ENCODE peak calls at places on chromosomes 11 and 22, in seven cellular contexts. V is mucosa of gallbladder, X is T-helper 9 cell, K is HEK293T, C is NCI-H345, E is dorsolateral prefrontal cortex, L is NCI-H187. I is an unnamed sample.

GRCh38 chr11:47464479-47464878 is 15.5 kb upstream of the RAPSN start:
- DNase-seq in K (no peak), L (peak), X (no peak), V (no peak), C (peak), E (no peak), I (no peak)

GRCh38 chr11:76455931-76456330 is 11.1 kb downstream of the EMSY start:
- DNase-seq in V (no peak), X (no peak), K (no peak), C (no peak), E (no peak), L (no peak), I (no peak)

GRCh38 chr11:122069946-122070345 is 46.1 kb downstream of the BLID start:
- DNase-seq in C (peak), L (peak), X (no peak), K (no peak), E (peak), V (peak), I (no peak)

GRCh38 chr11:68841718-68842426 is at the start of gene CPT1A:
- DNase-seq in E (no peak), C (peak), L (no peak), V (peak), X (peak), K (peak), I (peak)

GRCh38 chr11:70112017-70112434 is 33.9 kb downstream of the ANO1 start:
- DNase-seq in K (no peak), L (no peak), X (no peak), V (no peak), C (no peak), E (no peak), I (no peak)

GRCh38 chr11:85988780-85989179 is 80.1 kb downstream of the PICALM start:
- DNase-seq in E (no peak), K (no peak), C (no peak), X (no peak), V (no peak), L (no peak), I (no peak)

GRCh38 chr22:30875481-30876215 is 92.9 kb downstream of the MORC2 start:
- DNase-seq in L (no peak), C (no peak), V (no peak), E (no peak), X (no peak), K (no peak), I (no peak)

GRCh38 chr11:43830928-43831440 is 49.6 kb upstream of the ALKBH3 start:
- DNase-seq in L (no peak), E (no peak), V (no peak), C (peak), K (no peak), X (no peak), I (peak)

GRCh38 chr11:3014314-3014938 is 22.3 kb upstream of the NAP1L4 start:
- DNase-seq in E (no peak), V (no peak), K (no peak), L (no peak), C (no peak), X (peak), I (no peak)

GRCh38 chr11:78749243-78749730 is 174.6 kb upstream of the NARS2 start:
- DNase-seq in X (no peak), E (no peak), C (no peak), V (no peak), L (no peak), K (no peak), I (no peak)

GRCh38 chr11:125498521-125498920 is 2.5 kb upstream of the FEZ1 start:
- DNase-seq in E (no peak), L (no peak), X (no peak), V (no peak), K (no peak), C (no peak), I (no peak)

GRCh38 chr11:73221996-73222395 is 3.9 kb downstream of the P2RY2 start:
- DNase-seq in E (no peak), C (no peak), K (no peak), L (no peak), V (no peak), X (no peak), I (no peak)

GRCh38 chr22:46846832-46847355 is 84.4 kb downstream of the TBC1D22A start:
- DNase-seq in K (no peak), L (no peak), E (no peak), C (no peak), X (no peak), V (no peak), I (no peak)

GRCh38 chr11:12288212-12288933 is 89.0 kb upstream of the PARVA start:
- DNase-seq in V (peak), X (peak), E (peak), L (peak), K (peak), C (peak), I (peak)

GRCh38 chr22:49618689-49618953 is 209.1 kb downstream of the BRD1 start:
- DNase-seq in V (no peak), X (no peak), L (no peak), K (no peak), C (no peak), E (no peak), I (no peak)

GRCh38 chr11:35163707-35164496 is 24.9 kb downstream of the CD44 start:
- DNase-seq in E (no peak), K (no peak), X (no peak), V (no peak), C (no peak), L (no peak), I (peak)

GRCh38 chr11:132342408-132342807 is 972.0 kb downstream of the NTM start:
- DNase-seq in V (no peak), C (no peak), K (no peak), L (no peak), X (no peak), E (no peak), I (no peak)

GRCh38 chr11:8239056-8239455 is 24.6 kb downstream of the LMO1 start:
- DNase-seq in L (no peak), V (no peak), K (no peak), E (no peak), C (no peak), X (no peak), I (no peak)

GRCh38 chr11:69088676-69089146 is 40.0 kb downstream of the TPCN2 start:
- DNase-seq in L (peak), C (peak), K (peak), X (peak), V (peak), E (peak), I (peak)

GRCh38 chr11:95920460-95921105 is 3.3 kb downstream of the MTMR2 start:
- DNase-seq in X (no peak), V (no peak), L (no peak), K (no peak), E (no peak), C (no peak), I (peak)

GRCh38 chr11:102197759-102198158 is 87.5 kb downstream of the YAP1 start:
- DNase-seq in C (no peak), X (no peak), V (no peak), K (no peak), E (no peak), L (no peak), I (no peak)

GRCh38 chr11:69321877-69322350 is 28.0 kb downstream of the MYEOV start:
- DNase-seq in X (no peak), C (no peak), K (no peak), V (no peak), L (no peak), E (no peak), I (no peak)

GRCh38 chr11:75406338-75406777 is 7.0 kb downstream of the RPS3 start:
- DNase-seq in L (no peak), C (no peak), V (no peak), X (no peak), K (no peak), E (no peak), I (peak)

GRCh38 chr11:66070604-66071325 is 693 bp downstream of the PACS1 start:
- DNase-seq in V (no peak), C (peak), L (no peak), X (no peak), E (no peak), K (peak), I (peak)

GRCh38 chr11:28834877-28835276 is 726.7 kb downstream of the METTL15 start:
- DNase-seq in X (no peak), V (no peak), C (no peak), E (no peak), L (no peak), K (no peak), I (no peak)

GRCh38 chr11:78325274-78325781 is 92.3 kb downstream of the GAB2 start:
- DNase-seq in V (no peak), L (no peak), C (no peak), K (no peak), E (no peak), X (no peak), I (no peak)

GRCh38 chr22:46845281-46846153 is 83.1 kb downstream of the TBC1D22A start:
- DNase-seq in E (no peak), L (no peak), C (no peak), K (no peak), X (no peak), V (no peak), I (peak)

GRCh38 chr11:10473371-10473770 is 18.3 kb downstream of the AMPD3 start:
- DNase-seq in E (no peak), V (no peak), X (no peak), C (no peak), L (no peak), K (no peak), I (no peak)

GRCh38 chr11:31808721-31809542 is 2.2 kb downstream of the PAX6 start:
- DNase-seq in L (no peak), X (no peak), V (peak), C (no peak), E (no peak), K (no peak), I (no peak)

GRCh38 chr11:118406599-118407166 is 5.3 kb downstream of the ATP5MG start:
- DNase-seq in V (no peak), X (no peak), E (no peak), C (peak), K (no peak), L (no peak), I (no peak)

GRCh38 chr11:29005401-29005980 is 897.3 kb downstream of the METTL15 start:
- DNase-seq in E (no peak), X (no peak), V (no peak), C (no peak), L (no peak), K (no peak), I (no peak)

GRCh38 chr11:40722179-40722795 is 737.2 kb downstream of the LRRC4C start:
- DNase-seq in C (no peak), E (no peak), K (peak), V (peak), L (no peak), X (no peak), I (peak)

GRCh38 chr11:46674463-46675287 is 25.7 kb downstream of the ARHGAP1 start:
- DNase-seq in K (peak), L (no peak), X (no peak), C (no peak), E (no peak), V (no peak), I (no peak)

GRCh38 chr22:45159652-45160462 is 3.9 kb upstream of the NUP50 start:
- DNase-seq in K (peak), X (no peak), V (peak), L (no peak), C (no peak), E (no peak), I (peak)